ENCODE peak calls at places on chromosomes 12 and 14, in five cellular contexts. O is effector memory CD8-positive, alpha-beta T cell; I is GM20000; B is type B pancreatic cell; Z is foreskin fibroblast. C is an unnamed sample.

GRCh38 chr12:29314421-29314820 is 66.6 kb downstream of the ERGIC2 start:
- DNase-seq in O (no peak), I (no peak), B (no peak), Z (no peak), C (no peak)

GRCh38 chr14:100540141-100540925 is 46.9 kb downstream of the BEGAIN start:
- DNase-seq in O (no peak), I (no peak), B (no peak), Z (no peak), C (no peak)

GRCh38 chr12:92140919-92141536 is 4.6 kb downstream of the BTG1 start:
- DNase-seq in O (no peak), I (no peak), B (no peak), Z (peak), C (no peak)

GRCh38 chr12:55899035-55899434 is 28.7 kb downstream of the PYM1 start:
- DNase-seq in O (no peak), I (no peak), B (no peak), Z (peak), C (no peak)

GRCh38 chr12:115023898-115024297 is 339.9 kb upstream of the TBX3 start:
- DNase-seq in O (no peak), I (no peak), B (no peak), Z (no peak), C (no peak)

GRCh38 chr12:44847888-44848770 is 28.0 kb downstream of the NELL2 start:
- DNase-seq in O (peak), I (peak), B (no peak), Z (no peak), C (peak)

GRCh38 chr12:78210894-78211302 is 380.2 kb downstream of the NAV3 start:
- DNase-seq in O (no peak), I (no peak), B (no peak), Z (peak), C (no peak)

GRCh38 chr14:36070056-36071043 is 106.2 kb downstream of the PTCSC3 start:
- DNase-seq in O (no peak), I (peak), B (peak), Z (peak), C (peak)

GRCh38 chr12:111773801-111774551 is 7.2 kb downstream of the ALDH2 start:
- DNase-seq in O (no peak), I (peak), B (no peak), Z (peak), C (peak)

GRCh38 chr14:35499180-35499579 is 34.8 kb upstream of the INSM2 start:
- DNase-seq in O (no peak), I (no peak), B (no peak), Z (no peak), C (no peak)

GRCh38 chr14:104935026-104935650 is 10.5 kb downstream of the PLD4 start:
- DNase-seq in O (no peak), I (peak), B (no peak), Z (no peak), C (no peak)

GRCh38 chr12:20030847-20031246 is 337.5 kb upstream of the PDE3A start:
- DNase-seq in O (no peak), I (no peak), B (no peak), Z (no peak), C (no peak)

GRCh38 chr14:31927348-31927826 is 149.7 kb upstream of the ARHGAP5 start:
- DNase-seq in O (no peak), I (no peak), B (no peak), Z (peak), C (no peak)

GRCh38 chr14:66624319-66624937 is 116.5 kb downstream of the GPHN start:
- DNase-seq in O (no peak), I (peak), B (no peak), Z (peak), C (peak)

GRCh38 chr12:104063712-104064030 is 660 bp upstream of the HCFC2 start:
- DNase-seq in O (no peak), I (no peak), B (no peak), Z (no peak), C (no peak)

GRCh38 chr14:61523751-61524150 is 171.6 kb upstream of the HIF1A start:
- DNase-seq in O (no peak), I (no peak), B (no peak), Z (no peak), C (no peak)

GRCh38 chr14:28952161-28952560 is 185.6 kb downstream of the FOXG1 start:
- DNase-seq in O (no peak), I (no peak), B (no peak), Z (no peak), C (no peak)

GRCh38 chr14:106874365-106874764 is 1348.0 kb downstream of the TMEM121 start:
- DNase-seq in O (no peak), I (no peak), B (no peak), Z (no peak), C (no peak)

GRCh38 chr14:61477845-61478438 is 156.6 kb downstream of the PRKCH start:
- DNase-seq in O (peak), I (no peak), B (no peak), Z (peak), C (no peak)

GRCh38 chr12:43338848-43339526 is 213.0 kb downstream of the ADAMTS20 start:
- DNase-seq in O (no peak), I (peak), B (no peak), Z (peak), C (no peak)

GRCh38 chr12:86914716-86915115 is 658.5 kb upstream of the MGAT4C start:
- DNase-seq in O (no peak), I (peak), B (no peak), Z (peak), C (no peak)

GRCh38 chr12:88549929-88550328 is 30.3 kb downstream of the KITLG start:
- DNase-seq in O (no peak), I (no peak), B (no peak), Z (peak), C (no peak)

GRCh38 chr14:34297786-34298520 is 164.1 kb downstream of the SPTSSA start:
- DNase-seq in O (no peak), I (no peak), B (no peak), Z (peak), C (no peak)

GRCh38 chr12:48889679-48890078 is 24.0 kb upstream of the RND1 start:
- DNase-seq in O (no peak), I (no peak), B (no peak), Z (no peak), C (no peak)

GRCh38 chr12:107372229-107372658 is 278.9 kb upstream of the CRY1 start:
- DNase-seq in O (peak), I (no peak), B (no peak), Z (no peak), C (no peak)

GRCh38 chr14:91245029-91245428 is 525 bp upstream of the GPR68 start:
- DNase-seq in O (peak), I (no peak), B (no peak), Z (no peak), C (no peak)

GRCh38 chr14:89308232-89308959 is 108.6 kb downstream of the FOXN3 start:
- DNase-seq in O (no peak), I (peak), B (no peak), Z (peak), C (peak)

GRCh38 chr12:39587247-39587646 is 32.4 kb downstream of the ABCD2 start:
- DNase-seq in O (peak), I (peak), B (no peak), Z (peak), C (no peak)

GRCh38 chr12:76444408-76444984 is 96.3 kb upstream of the BBS10 start:
- DNase-seq in O (no peak), I (no peak), B (no peak), Z (no peak), C (no peak)

GRCh38 chr14:87170179-87170578 is 822.8 kb downstream of the GALC start:
- DNase-seq in O (no peak), I (no peak), B (no peak), Z (no peak), C (no peak)

GRCh38 chr12:49369723-49370145 is 2.5 kb downstream of the SPATS2 start:
- DNase-seq in O (no peak), I (peak), B (peak), Z (peak), C (peak)

GRCh38 chr14:101992708-101993107 is 28.3 kb downstream of the DYNC1H1 start:
- DNase-seq in O (no peak), I (peak), B (no peak), Z (no peak), C (peak)

GRCh38 chr12:126424696-126425095 is 1359.5 kb downstream of the AACS start:
- DNase-seq in O (no peak), I (no peak), B (no peak), Z (no peak), C (no peak)

GRCh38 chr12:47066278-47067048 is 13.0 kb upstream of the PCED1B start:
- DNase-seq in O (no peak), I (no peak), B (no peak), Z (no peak), C (no peak)

GRCh38 chr12:95225645-95226212 is 8.1 kb downstream of the VEZT start:
- DNase-seq in O (no peak), I (no peak), B (no peak), Z (no peak), C (no peak)

GRCh38 chr14:32693114-32693513 is 245.6 kb upstream of the NPAS3 start:
- DNase-seq in O (no peak), I (no peak), B (no peak), Z (peak), C (no peak)

GRCh38 chr12:73612571-73612970 is 925.1 kb upstream of the ATXN7L3B start:
- DNase-seq in O (no peak), I (no peak), B (no peak), Z (no peak), C (no peak)

C was measured in germinal center.